ENCODE peak calls at places on chromosomes 3 and 15, in six cellular contexts. K is GM12891, E is K562, W is HepG2, Z is GM12878, G is H1. R is an unnamed sample.

GRCh38 chr15:71677352-71677751 is 133.0 kb upstream of the NR2E3 start:
- DNase-seq in E (no peak), G (no peak), W (no peak), Z (no peak), K (no peak), R (no peak)

GRCh38 chr15:73937726-73938125 is 11.5 kb downstream of the LOXL1 start:
- DNase-seq in Z (no peak), G (no peak), W (no peak), E (no peak), K (no peak), R (no peak)

GRCh38 chr3:80733522-80734176 is 965.9 kb upstream of the ROBO1 start:
- DNase-seq in W (peak), G (no peak), E (peak), Z (no peak), K (no peak), R (no peak)

GRCh38 chr15:35168464-35168863 is 83.4 kb upstream of the NANOGP8 start:
- DNase-seq in G (no peak), W (no peak), Z (no peak), K (no peak), E (peak), R (no peak)

GRCh38 chr3:159854500-159855124 is 134.0 kb upstream of the IL12A start:
- DNase-seq in G (no peak), K (no peak), E (no peak), Z (no peak), W (peak), R (no peak)

GRCh38 chr3:153026026-153026425 is 136.0 kb upstream of the RAP2B start:
- DNase-seq in E (peak), Z (no peak), K (no peak), G (no peak), W (peak), R (no peak)

GRCh38 chr3:127226451-127226850 is 33.5 kb downstream of the PRR23E start:
- DNase-seq in W (no peak), Z (no peak), G (no peak), E (no peak), K (no peak), R (no peak)

GRCh38 chr3:19012846-19013245 is 135.5 kb upstream of the KCNH8 start:
- DNase-seq in W (no peak), K (no peak), Z (no peak), E (no peak), G (no peak), R (no peak)

GRCh38 chr15:74614744-74615312 is 808 bp upstream of the CLK3 start:
- DNase-seq in K (peak), Z (peak), G (no peak), E (peak), W (no peak), R (peak)

GRCh38 chr15:44537728-44538240 is 837 bp downstream of the EIF3J start:
- DNase-seq in G (no peak), W (peak), K (no peak), E (peak), Z (no peak), R (no peak)

GRCh38 chr3:171531716-171532115 is 71.5 kb upstream of the TNIK start:
- DNase-seq in K (no peak), G (no peak), Z (no peak), W (no peak), E (no peak), R (no peak)

GRCh38 chr3:185727873-185728272 is 97.0 kb downstream of the IGF2BP2 start:
- DNase-seq in W (no peak), G (no peak), E (no peak), Z (no peak), K (no peak), R (no peak)

GRCh38 chr3:135516143-135516542 is 449.4 kb upstream of the PPP2R3A start:
- DNase-seq in Z (no peak), E (peak), W (peak), K (no peak), G (peak), R (no peak)

GRCh38 chr3:32138545-32139104 is 32.2 kb downstream of the GPD1L start:
- DNase-seq in E (no peak), W (no peak), Z (no peak), K (no peak), G (no peak), R (no peak)

GRCh38 chr15:84840741-84841429 is 23.7 kb downstream of the ALPK3 start:
- DNase-seq in E (no peak), Z (no peak), G (no peak), K (no peak), W (peak), R (no peak)

GRCh38 chr3:49727154-49727923 is 3.6 kb upstream of the GMPPB start:
- DNase-seq in K (no peak), Z (no peak), W (no peak), E (no peak), G (no peak), R (peak)

GRCh38 chr3:173066044-173066679 is 74.9 kb downstream of the SPATA16 start:
- DNase-seq in G (no peak), W (no peak), K (no peak), E (peak), Z (no peak), R (no peak)

GRCh38 chr3:151156618-151157216 is 46.3 kb downstream of the GPR171 start:
- DNase-seq in K (peak), E (peak), W (peak), Z (no peak), G (no peak), R (no peak)

GRCh38 chr15:76994971-76995945 is at the start of gene PSTPIP1:
- DNase-seq in Z (no peak), G (no peak), K (peak), E (no peak), W (no peak), R (no peak)

GRCh38 chr3:184737641-184738518 is 26.0 kb upstream of the MAGEF1 start:
- DNase-seq in G (peak), W (no peak), K (no peak), E (no peak), Z (no peak), R (no peak)

GRCh38 chr3:182891364-182891763 is 89.0 kb downstream of the DCUN1D1 start:
- DNase-seq in W (no peak), K (no peak), Z (no peak), E (no peak), G (no peak), R (no peak)

GRCh38 chr15:78033864-78034263 is 43.6 kb downstream of the TBC1D2B start:
- DNase-seq in G (no peak), K (no peak), E (no peak), W (no peak), Z (no peak), R (no peak)

GRCh38 chr3:134608023-134608758 is 42.6 kb downstream of the KY start:
- DNase-seq in Z (no peak), K (no peak), G (no peak), W (no peak), E (no peak), R (no peak)

GRCh38 chr3:112199622-112200316 is 66.7 kb upstream of the GCSAM start:
- DNase-seq in Z (no peak), K (no peak), E (no peak), W (no peak), G (no peak), R (no peak)

DNA sequence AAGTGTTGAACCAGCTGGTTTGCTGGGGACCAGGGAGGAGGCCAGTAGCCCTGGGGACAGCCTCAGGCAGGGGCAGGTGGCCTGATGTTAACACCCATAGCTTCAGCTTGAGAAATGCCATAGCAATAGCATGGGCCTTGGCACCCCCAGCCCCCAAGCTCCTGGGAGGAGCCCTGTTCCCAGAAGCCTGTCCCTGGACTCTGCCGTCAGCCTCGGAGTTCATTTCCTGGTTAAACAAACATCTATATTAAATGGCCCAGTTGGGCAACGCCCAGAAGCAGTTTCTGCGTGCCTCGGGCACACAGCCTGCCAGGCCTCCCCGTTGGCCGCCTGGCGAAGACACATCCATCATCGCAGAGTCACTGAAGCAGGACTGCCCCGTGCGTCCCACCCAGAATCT is 58.2 kb downstream of the FGD5 start:
- DNase-seq in W (no peak), E (no peak), Z (no peak), K (no peak), G (no peak), R (no peak)
- TF ChIP-seq TAF1 in W (no peak), E (no peak), Z (no peak), K (no peak), G (no peak), R (no peak)

GRCh38 chr15:65029736-65030208 is 333 bp upstream of the MTFMT start:
- DNase-seq in Z (no peak), W (no peak), K (no peak), E (no peak), G (no peak), R (no peak)

GRCh38 chr15:65026756-65027155 is 2.7 kb downstream of the MTFMT start:
- DNase-seq in G (no peak), Z (no peak), W (no peak), K (no peak), E (no peak), R (no peak)

GRCh38 chr15:65027593-65027992 is 1.8 kb downstream of the MTFMT start:
- DNase-seq in K (no peak), G (no peak), E (no peak), Z (no peak), W (no peak), R (no peak)

GRCh38 chr15:65028338-65028737 is 1.1 kb downstream of the MTFMT start:
- DNase-seq in K (no peak), Z (no peak), W (no peak), G (no peak), E (no peak), R (no peak)

DNA sequence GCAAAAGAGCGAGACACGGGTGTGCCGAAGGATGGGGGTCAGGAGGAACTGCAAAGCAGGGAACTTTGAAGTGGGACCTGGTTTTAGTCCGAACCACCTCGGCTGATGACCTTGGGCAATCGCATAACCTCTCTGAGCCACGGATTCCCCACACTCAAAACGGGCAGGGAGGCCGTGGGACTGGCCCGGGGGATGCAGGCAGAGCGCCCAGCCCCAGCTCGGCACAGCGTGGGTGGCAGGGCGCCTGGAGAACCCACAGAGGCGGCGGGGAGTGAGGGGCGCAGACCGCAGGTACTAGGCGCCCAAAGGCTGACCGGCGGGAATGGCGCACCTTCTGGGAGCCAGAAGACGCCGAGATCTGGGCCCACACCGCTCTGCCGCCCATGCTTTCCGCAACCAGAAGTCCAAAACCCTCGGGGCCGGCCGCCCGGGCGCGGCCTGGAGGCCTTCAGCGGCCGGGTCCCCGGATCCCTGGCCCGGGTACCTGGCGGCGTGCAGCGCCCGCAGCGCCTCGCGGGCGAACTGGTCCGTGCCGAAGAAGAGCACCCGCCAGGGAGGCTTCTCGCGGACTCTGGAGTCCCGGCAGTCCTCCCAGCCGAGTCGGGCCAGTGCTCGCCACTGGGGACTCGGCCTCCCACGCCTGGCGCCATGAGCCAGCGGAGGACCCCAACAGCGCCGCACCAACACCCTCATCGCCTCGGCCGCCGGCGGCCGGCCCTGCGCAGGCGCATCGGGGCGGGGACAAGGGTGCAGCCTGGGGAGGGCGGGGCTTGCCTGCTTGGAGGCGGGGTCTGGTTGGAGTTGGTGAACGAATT is at the start of gene MTFMT:
- DNase-seq in Z (no peak), W (peak), G (peak), K (peak), E (peak), R (peak)
- TF ChIP-seq POLR2A in Z (peak), W (peak), G (peak), K (peak), E (peak), R (peak)

GRCh38 chr15:58988011-58988785 is 735 bp downstream of the RNF111 start:
- DNase-seq in W (peak), Z (no peak), K (peak), E (peak), G (peak), R (peak)

GRCh38 chr15:58987036-58987435 is 427 bp upstream of the RNF111 start:
- DNase-seq in E (peak), K (no peak), W (peak), G (no peak), Z (no peak), R (no peak)

GRCh38 chr15:58985443-58985842 is 2.0 kb upstream of the RNF111 start:
- DNase-seq in K (no peak), G (no peak), W (peak), Z (no peak), E (no peak), R (no peak)

GRCh38 chr15:58981808-58982475 is 5.5 kb upstream of the RNF111 start:
- DNase-seq in E (no peak), G (no peak), K (no peak), Z (no peak), W (no peak), R (no peak)

GRCh38 chr15:58987501-58988010 is at the start of gene RNF111:
- DNase-seq in Z (peak), G (peak), W (peak), E (peak), K (peak), R (peak)
- TF ChIP-seq POLR2AphosphoS5 in Z (no peak), G (no peak), W (peak), E (peak), K (peak), R (no peak)

GRCh38 chr3:143145951-143146350 is 26.4 kb downstream of the CHST2 start:
- DNase-seq in E (no peak), G (no peak), W (no peak), K (no peak), Z (no peak), R (no peak)
- TF ChIP-seq TAF1 in E (no peak), G (no peak), W (no peak), K (no peak), Z (no peak), R (no peak)

GRCh38 chr15:96331141-96331941 is 841 bp downstream of the NR2F2 start:
- DNase-seq in E (peak), W (no peak), K (no peak), Z (no peak), G (peak), R (no peak)

GRCh38 chr15:96330450-96331140 is at the start of gene NR2F2:
- DNase-seq in E (peak), W (peak), Z (peak), K (peak), G (peak), R (peak)

GRCh38 chr15:96332854-96333193 is 2.3 kb downstream of the NR2F2 start:
- DNase-seq in W (no peak), Z (no peak), G (no peak), K (no peak), E (no peak), R (no peak)

GRCh38 chr15:96333194-96334016 is 2.9 kb downstream of the NR2F2 start:
- DNase-seq in W (no peak), G (peak), E (peak), Z (no peak), K (no peak), R (no peak)

GRCh38 chr15:96331942-96332853 is 1.7 kb downstream of the NR2F2 start:
- DNase-seq in W (no peak), E (peak), K (no peak), G (peak), Z (no peak), R (no peak)
- TF ChIP-seq POLR2A in W (peak), E (no peak), K (no peak), G (no peak), Z (no peak), R (no peak)

DNA sequence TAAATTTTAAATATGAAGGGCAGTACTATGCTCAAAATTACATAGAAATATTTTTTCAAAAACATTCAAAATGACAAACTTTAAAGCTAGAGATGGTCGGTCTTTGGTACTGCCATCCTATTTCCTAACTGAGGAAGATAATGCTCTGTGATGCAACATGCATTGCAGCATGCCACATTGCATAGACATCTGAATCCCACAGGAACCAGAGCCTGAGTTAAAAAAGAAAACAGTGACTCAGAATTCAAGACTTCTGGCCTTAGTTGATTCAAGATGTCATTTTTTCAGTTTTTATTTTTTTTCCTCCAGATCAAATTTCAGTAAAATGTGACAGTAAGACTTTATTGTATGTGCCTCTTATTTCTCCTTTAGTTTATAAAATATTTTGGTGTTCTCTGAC is 33.1 kb downstream of the TP63 start:
- DNase-seq in Z (no peak), G (no peak), W (no peak), K (no peak), E (no peak), R (no peak)
- TF ChIP-seq POLR2AphosphoS5 in Z (no peak), G (no peak), W (no peak), K (no peak), E (no peak), R (no peak)

DNA sequence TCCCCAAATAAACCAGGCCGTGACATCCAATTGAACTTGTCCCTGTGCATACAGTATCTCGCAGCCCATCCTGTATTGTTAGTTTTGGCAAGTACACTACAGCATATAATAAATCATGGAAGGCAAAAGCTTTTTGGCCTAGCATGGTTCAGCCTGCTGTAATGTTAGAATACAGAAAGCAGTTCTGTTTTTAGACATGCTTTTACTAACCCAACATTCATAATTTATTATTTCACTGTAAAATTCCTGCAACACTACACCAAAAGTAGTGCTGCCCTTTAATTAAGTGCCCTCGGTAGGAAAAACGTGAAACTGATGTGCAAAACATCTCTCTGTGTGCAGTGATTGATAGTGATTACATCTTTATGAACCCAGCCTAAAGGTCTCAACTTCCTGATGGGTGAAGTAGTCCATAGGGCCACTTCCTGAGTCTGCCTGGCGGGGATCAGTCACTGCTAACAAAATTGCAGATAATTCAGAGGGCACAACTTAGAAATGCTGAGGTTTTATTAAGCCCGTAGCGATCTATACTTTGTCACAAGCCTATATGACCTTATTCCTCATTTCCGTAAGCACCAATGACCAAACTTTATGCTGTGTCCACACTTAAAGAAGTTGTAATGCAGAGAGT is 227.8 kb downstream of the CDIN1 start:
- DNase-seq in K (no peak), W (no peak), E (no peak), Z (no peak), G (no peak), R (no peak)
- TF ChIP-seq TAF1 in K (no peak), W (no peak), E (no peak), Z (no peak), G (no peak), R (no peak)